ENCODE peak calls at places on chromosomes 13 and 19, in five cellular contexts. C is GM23248; R is stimulated activated CD4-positive, alpha-beta T cell treated with anti-CD3 and anti-CD28 coated beads, Interleukin-4, amount 100 ng/mL, for 1 hour; O is astrocyte of the hippocampus; X is stimulated activated CD8-positive, alpha-beta memory T cell treated with anti-CD3 and anti-CD28 coated beads, Interleukin-7, amount 100 ng/mL, for 1 hour. N is an unnamed sample.

GRCh38 chr13:37476874-37477273 is 121.7 kb downstream of the POSTN start:
- DNase-seq in C (peak), O (peak), X (no peak), R (no peak), N (no peak)

GRCh38 chr13:52010890-52011689 is at the start of gene ATP7B:
- DNase-seq in R (peak), O (no peak), X (no peak), C (peak), N (peak)

GRCh38 chr19:45676851-45677263 is 8.8 kb downstream of the GIPR start:
- DNase-seq in X (no peak), C (no peak), O (no peak), R (peak), N (no peak)

GRCh38 chr13:113086031-113086750 is 19.4 kb upstream of the F7 start:
- DNase-seq in R (no peak), O (no peak), C (peak), X (no peak), N (no peak)

GRCh38 chr13:40672310-40673060 is 6.0 kb upstream of the FOXO1 start:
- DNase-seq in O (peak), X (no peak), R (no peak), C (peak), N (no peak)

GRCh38 chr19:2700660-2701360 is 1.7 kb downstream of the GNG7 start:
- DNase-seq in X (no peak), R (no peak), O (no peak), C (no peak), N (no peak)

GRCh38 chr13:43905435-43906031 is 25.8 kb downstream of the LACC1 start:
- DNase-seq in R (no peak), C (peak), O (peak), X (no peak), N (no peak)

GRCh38 chr13:71513414-71514063 is 353.5 kb downstream of the DACH1 start:
- DNase-seq in C (no peak), X (no peak), R (no peak), O (no peak), N (no peak)

GRCh38 chr13:79483302-79483701 is 2.3 kb downstream of the NDFIP2 start:
- DNase-seq in X (no peak), O (peak), R (no peak), C (peak), N (no peak)

GRCh38 chr19:40530091-40530901 is 46.4 kb upstream of the SHKBP1 start:
- DNase-seq in R (no peak), O (peak), X (no peak), C (peak), N (peak)

GRCh38 chr19:15424121-15424520 is 5.3 kb upstream of the AKAP8L start:
- DNase-seq in O (no peak), X (no peak), R (no peak), C (no peak), N (no peak)

GRCh38 chr13:27644302-27644701 is 22.6 kb downstream of the POLR1D start:
- DNase-seq in X (no peak), R (no peak), O (peak), C (peak), N (no peak)

GRCh38 chr13:26503826-26504594 is 53.5 kb upstream of the WASF3 start:
- DNase-seq in R (no peak), O (no peak), C (no peak), X (no peak), N (no peak)

GRCh38 chr13:113923376-113924063 is 50.4 kb downstream of the C13orf46 start:
- DNase-seq in C (no peak), O (no peak), X (no peak), R (no peak), N (no peak)

GRCh38 chr13:75365724-75366173 is 116.2 kb downstream of the TBC1D4 start:
- DNase-seq in C (peak), X (no peak), O (peak), R (no peak), N (no peak)

GRCh38 chr13:85108356-85108755 is 690.9 kb downstream of the SLITRK6 start:
- DNase-seq in C (no peak), O (no peak), X (no peak), R (no peak), N (no peak)

GRCh38 chr13:100203696-100204367 is 114.9 kb downstream of the PCCA start:
- DNase-seq in O (peak), X (no peak), R (no peak), C (peak), N (no peak)